ENCODE peak calls at places on chromosomes 16 and 17, in nine cellular contexts. H is heart left ventricle; Q is left lung; U is GM23338; T is pancreas; D is stimulated activated effector memory CD8-positive, alpha-beta T cell treated with anti-CD3 and anti-CD28 coated beads, Interleukin-12 subunit alpha, Interleukin-12 subunit beta, amount 100 ng/mL, for 72 hours; A is activated T-cell treated with anti-CD3 and anti-CD28 coated beads, Interleukin-2, amount 50 U/mL, for 72 hours; E is left ventricle myocardium superior; F is left cardiac atrium. V is an unnamed sample.
A peak's percentile ranks its signal among the peaks of the same experiment; 100 is the strongest.

GRCh38 chr17:61451538-61452300 is 503 bp upstream of the TBX4 start:
- ATAC-seq in H (no peak), Q (peak; percentile 67), U (peak; percentile 38), T (no peak), D (peak; percentile 25), A (peak; percentile 35), E (peak; percentile 50), F (peak; percentile 49), V (no peak)

GRCh38 chr17:42441717-42442565 is 16.7 kb upstream of the ATP6V0A1 start:
- ATAC-seq in H (no peak), Q (peak; percentile 57), U (peak; percentile 84), T (no peak), D (peak; percentile 66), A (peak; percentile 22), E (no peak), F (no peak), V (no peak)

GRCh38 chr17:77458202-77459017 is 317.6 kb downstream of the SEC14L1 start:
- ATAC-seq in H (no peak), Q (no peak), U (no peak), T (no peak), D (peak; percentile 27), A (no peak), E (no peak), F (no peak), V (no peak)

GRCh38 chr16:8887952-8888560 is 5.9 kb downstream of the LITAFD start:
- ATAC-seq in H (peak; percentile 67), Q (no peak), U (no peak), T (no peak), D (no peak), A (no peak), E (peak; percentile 88), F (peak; percentile 79), V (no peak)

GRCh38 chr17:900336-900735 is 79.2 kb downstream of the NXN start:
- ATAC-seq in H (no peak), Q (no peak), U (peak; percentile 19), T (no peak), D (no peak), A (no peak), E (no peak), F (no peak), V (no peak)

GRCh38 chr16:1030381-1030901 is 42.1 kb upstream of the SSTR5 start:
- ATAC-seq in H (no peak), Q (no peak), U (peak; percentile 63), T (peak; percentile 79), D (no peak), A (no peak), E (peak; percentile 70), F (peak; percentile 29), V (no peak)

GRCh38 chr16:68732068-68732680 is 4.9 kb upstream of the CDH1 start:
- ATAC-seq in H (no peak), Q (peak; percentile 94), U (peak; percentile 90), T (peak; percentile 84), D (no peak), A (no peak), E (no peak), F (peak; percentile 38), V (peak; percentile 89)

GRCh38 chr17:1347681-1348318 is 52.2 kb downstream of the YWHAE start:
- ATAC-seq in H (peak; percentile 71), Q (peak; percentile 62), U (no peak), T (peak; percentile 52), D (peak; percentile 61), A (no peak), E (peak; percentile 80), F (peak; percentile 69), V (peak; percentile 67)

GRCh38 chr16:8591451-8591850 is 1.1 kb upstream of the TMEM114 start:
- ATAC-seq in H (no peak), Q (no peak), U (no peak), T (no peak), D (no peak), A (no peak), E (no peak), F (no peak), V (no peak)

GRCh38 chr17:72466199-72466598 is 345.4 kb downstream of the SOX9 start:
- ATAC-seq in H (no peak), Q (peak; percentile 87), U (no peak), T (no peak), D (no peak), A (no peak), E (no peak), F (no peak), V (peak; percentile 89)

GRCh38 chr16:14502932-14503741 is 126.9 kb downstream of the PARN start:
- ATAC-seq in H (no peak), Q (peak; percentile 9), U (peak; percentile 12), T (no peak), D (peak; percentile 95), A (peak; percentile 75), E (no peak), F (no peak), V (peak; percentile 20)

GRCh38 chr16:79618041-79618711 is 17.6 kb upstream of the MAF start:
- ATAC-seq in H (no peak), Q (no peak), U (no peak), T (no peak), D (peak; percentile 72), A (peak; percentile 19), E (no peak), F (no peak), V (no peak)

GRCh38 chr16:84183572-84183875 is 3.3 kb downstream of the TAF1C start:
- ATAC-seq in H (no peak), Q (no peak), U (no peak), T (no peak), D (no peak), A (no peak), E (no peak), F (no peak), V (no peak)

GRCh38 chr17:80832266-80832676 is 159.4 kb upstream of the CHMP6 start:
- ATAC-seq in H (no peak), Q (peak; percentile 1), U (peak; percentile 52), T (no peak), D (no peak), A (no peak), E (peak; percentile 8), F (peak; percentile 9), V (peak; percentile 6)

GRCh38 chr16:3458278-3458851 is 14.9 kb downstream of the NAA60 start:
- ATAC-seq in H (no peak), Q (peak; percentile 4), U (peak; percentile 13), T (peak; percentile 2), D (peak; percentile 3), A (no peak), E (no peak), F (no peak), V (no peak)

GRCh38 chr16:67649494-67649931 is 4.6 kb downstream of the CARMIL2 start:
- ATAC-seq in H (peak; percentile 23), Q (no peak), U (peak; percentile 69), T (no peak), D (no peak), A (no peak), E (peak; percentile 50), F (no peak), V (peak; percentile 21)

GRCh38 chr17:50027639-50028206 is 28.2 kb upstream of the ITGA3 start:
- ATAC-seq in H (no peak), Q (peak; percentile 78), U (peak; percentile 33), T (peak; percentile 47), D (peak; percentile 57), A (peak; percentile 70), E (peak; percentile 65), F (peak; percentile 64), V (peak; percentile 88)

GRCh38 chr17:63282455-63282854 is 163.7 kb downstream of the CYB561 start:
- ATAC-seq in H (no peak), Q (no peak), U (no peak), T (no peak), D (no peak), A (no peak), E (no peak), F (no peak), V (no peak)